ENCODE peak calls at places on chromosomes 13 and 19, in nine cellular contexts. A, I, X, J, W, Y, S, V and P are unnamed samples.
A peak's percentile ranks its signal among the peaks of the same experiment; 100 is the strongest.

GRCh38 chr13:39804332-39805231 is 149.1 kb downstream of the COG6 start:
- DNase-seq in A (no peak), I (no peak), X (no peak), J (no peak), W (no peak), Y (no peak), S (no peak), V (no peak), P (no peak)

GRCh38 chr19:13826652-13827235 is 31.5 kb downstream of the ZSWIM4 start:
- DNase-seq in A (no peak), I (no peak), X (no peak), J (no peak), W (no peak), Y (no peak), S (no peak), V (no peak), P (no peak)

GRCh38 chr19:38402623-38402966 is 298 bp upstream of the FAM98C start:
- DNase-seq in A (no peak), I (no peak), X (no peak), J (no peak), W (no peak), Y (no peak), S (no peak), V (no peak), P (no peak)

GRCh38 chr19:47631681-47632446 is 22.9 kb downstream of the BICRA start:
- DNase-seq in A (no peak), I (no peak), X (no peak), J (no peak), W (no peak), Y (no peak), S (no peak), V (no peak), P (no peak)

GRCh38 chr13:87777395-87777794 is 106.2 kb downstream of the SLITRK5 start:
- DNase-seq in A (no peak), I (no peak), X (no peak), J (no peak), W (no peak), Y (no peak), S (no peak), V (no peak), P (no peak)

GRCh38 chr19:40646564-40647254 is 43.7 kb downstream of the NUMBL start:
- DNase-seq in A (no peak), I (no peak), X (no peak), J (no peak), W (no peak), Y (no peak), S (no peak), V (no peak), P (no peak)

GRCh38 chr19:33167438-33167837 is 26.7 kb upstream of the LRP3 start:
- DNase-seq in A (no peak), I (no peak), X (no peak), J (no peak), W (no peak), Y (no peak), S (no peak), V (no peak), P (no peak)

GRCh38 chr13:63843766-63844699 is 2428.4 kb upstream of the PCDH20 start:
- DNase-seq in A (no peak), I (no peak), X (no peak), J (no peak), W (no peak), Y (no peak), S (no peak), V (no peak), P (no peak)

GRCh38 chr13:81738364-81738763 is 1397.4 kb upstream of the SPRY2 start:
- DNase-seq in A (peak; percentile 9), I (no peak), X (no peak), J (no peak), W (no peak), Y (no peak), S (no peak), V (no peak), P (no peak)

GRCh38 chr19:43782689-43783231 is 2.0 kb upstream of the KCNN4 start:
- DNase-seq in A (no peak), I (no peak), X (no peak), J (no peak), W (no peak), Y (peak; percentile 39), S (no peak), V (no peak), P (peak; percentile 64)

GRCh38 chr13:30241537-30241936 is 65.8 kb downstream of the KATNAL1 start:
- DNase-seq in A (no peak), I (no peak), X (no peak), J (no peak), W (no peak), Y (no peak), S (no peak), V (no peak), P (no peak)

GRCh38 chr19:46716013-46716671 is 772 bp downstream of the PRKD2 start:
- DNase-seq in A (peak; percentile 63), I (no peak), X (peak; percentile 62), J (peak; percentile 47), W (no peak), Y (peak; percentile 51), S (no peak), V (no peak), P (no peak)

GRCh38 chr13:111219306-111219705 is 101.1 kb upstream of the TEX29 start:
- DNase-seq in A (peak; percentile 65), I (no peak), X (no peak), J (no peak), W (no peak), Y (no peak), S (no peak), V (peak; percentile 68), P (no peak)

GRCh38 chr19:10895363-10895762 is 24.0 kb downstream of the CARM1 start:
- DNase-seq in A (no peak), I (no peak), X (no peak), J (no peak), W (no peak), Y (no peak), S (no peak), V (no peak), P (no peak)

GRCh38 chr19:7852851-7853759 is 21.1 kb downstream of the PRR36 start:
- DNase-seq in A (peak; percentile 85), I (peak; percentile 76), X (peak; percentile 99), J (no peak), W (peak; percentile 40), Y (peak; percentile 87), S (peak; percentile 55), V (no peak), P (peak; percentile 57)

GRCh38 chr13:80204642-80205041 is 136.3 kb downstream of the SPRY2 start:
- DNase-seq in A (no peak), I (no peak), X (no peak), J (no peak), W (no peak), Y (no peak), S (no peak), V (no peak), P (no peak)

GRCh38 chr13:59459972-59460371 is 703.8 kb downstream of the DIAPH3 start:
- DNase-seq in A (peak; percentile 22), I (no peak), X (no peak), J (no peak), W (no peak), Y (no peak), S (no peak), V (no peak), P (no peak)

GRCh38 chr13:36820222-36820621 is 1.2 kb downstream of the RFXAP start:
- DNase-seq in A (no peak), I (no peak), X (no peak), J (no peak), W (no peak), Y (no peak), S (no peak), V (no peak), P (no peak)

GRCh38 chr19:5591476-5591875 is 23.7 kb upstream of the TINCR start:
- DNase-seq in A (no peak), I (no peak), X (no peak), J (no peak), W (no peak), Y (no peak), S (no peak), V (no peak), P (no peak)

GRCh38 chr13:24274452-24274971 is 34.9 kb upstream of the C1QTNF9 start:
- DNase-seq in A (no peak), I (peak; percentile 43), X (no peak), J (peak; percentile 86), W (no peak), Y (peak; percentile 80), S (peak; percentile 68), V (no peak), P (peak; percentile 52)

GRCh38 chr13:34391071-34391470 is 551.0 kb upstream of the NBEA start:
- DNase-seq in A (peak; percentile 72), I (no peak), X (no peak), J (no peak), W (no peak), Y (no peak), S (no peak), V (peak; percentile 11), P (no peak)

GRCh38 chr13:30454991-30455390 is 10.7 kb downstream of the HMGB1 start:
- DNase-seq in A (no peak), I (no peak), X (no peak), J (no peak), W (no peak), Y (no peak), S (no peak), V (no peak), P (no peak)

GRCh38 chr19:35774274-35775045 is 904 bp upstream of the ARHGAP33 start:
- DNase-seq in A (no peak), I (no peak), X (no peak), J (no peak), W (no peak), Y (no peak), S (no peak), V (no peak), P (no peak)

GRCh38 chr19:6458695-6459355 is 767 bp downstream of the SLC25A23 start:
- DNase-seq in A (no peak), I (no peak), X (peak; percentile 51), J (no peak), W (no peak), Y (no peak), S (no peak), V (no peak), P (peak; percentile 27)

GRCh38 chr13:45063261-45063870 is 56.9 kb upstream of the GTF2F2 start:
- DNase-seq in A (no peak), I (no peak), X (no peak), J (no peak), W (no peak), Y (no peak), S (no peak), V (no peak), P (no peak)